ENCODE peak calls at places on chromosomes 7 and 10, in seven cellular contexts. X, S, H, N, J, R and O are unnamed samples.

GRCh38 chr10:36675458-36675880 is 449.9 kb upstream of the ANKRD30A start:
- DNase-seq in J (no peak), R (no peak), S (no peak), H (no peak), N (no peak), X (peak; percentile 86), O (no peak)

GRCh38 chr7:32030904-32031692 is 39.1 kb downstream of the PDE1C start:
- DNase-seq in S (no peak), R (no peak), N (no peak), J (no peak), H (no peak), X (no peak), O (no peak)

GRCh38 chr7:129898007-129898406 is 54.8 kb downstream of the UBE2H start:
- DNase-seq in S (no peak), N (no peak), J (no peak), X (no peak), R (no peak), H (no peak), O (no peak)

GRCh38 chr7:130371059-130371458 is 9.2 kb upstream of the CPA1 start:
- DNase-seq in N (no peak), J (no peak), R (no peak), H (peak; percentile 35), X (no peak), S (no peak), O (no peak)

GRCh38 chr7:125490167-125490566 is 560.5 kb upstream of the POT1 start:
- DNase-seq in S (no peak), H (no peak), R (no peak), X (no peak), N (no peak), J (no peak), O (no peak)

GRCh38 chr10:97713828-97714400 is 384 bp downstream of the MARVELD1 start:
- DNase-seq in H (peak; percentile 31), J (peak; percentile 77), X (peak; percentile 49), R (no peak), S (peak; percentile 44), N (peak; percentile 75), O (peak; percentile 74)

GRCh38 chr10:102009801-102010425 is 46.1 kb downstream of the ARMH3 start:
- DNase-seq in S (peak; percentile 25), X (peak; percentile 89), H (peak; percentile 66), R (peak; percentile 81), N (peak; percentile 82), J (peak; percentile 83), O (peak; percentile 74)

GRCh38 chr7:55059006-55059405 is 40.2 kb downstream of the EGFR start:
- DNase-seq in N (no peak), H (no peak), R (no peak), S (no peak), X (no peak), J (no peak), O (no peak)

GRCh38 chr7:34612671-34613070 is 45.3 kb upstream of the NPSR1 start:
- DNase-seq in S (no peak), J (no peak), N (peak; percentile 69), X (peak; percentile 59), R (no peak), H (no peak), O (no peak)

GRCh38 chr7:148789228-148789627 is 90.5 kb downstream of the CUL1 start:
- DNase-seq in S (no peak), R (no peak), X (no peak), N (no peak), J (no peak), H (no peak), O (no peak)

GRCh38 chr10:28177944-28178637 is 124.8 kb downstream of the MPP7 start:
- DNase-seq in N (no peak), S (no peak), R (no peak), J (no peak), X (peak; percentile 60), H (no peak), O (no peak)

GRCh38 chr7:3439333-3440030 is 138.4 kb downstream of the SDK1 start:
- DNase-seq in R (peak; percentile 12), N (no peak), S (no peak), J (no peak), H (no peak), X (peak; percentile 93), O (no peak)

GRCh38 chr7:15558747-15559146 is 3.1 kb downstream of the AGMO start:
- DNase-seq in X (no peak), S (no peak), H (no peak), R (no peak), N (no peak), J (peak; percentile 15), O (peak; percentile 20)

GRCh38 chr10:97774811-97775294 is 3.1 kb upstream of the SFRP5 start:
- DNase-seq in J (peak; percentile 45), N (no peak), R (no peak), H (no peak), S (no peak), X (no peak), O (no peak)

GRCh38 chr10:34294137-34294536 is 521.0 kb downstream of the PARD3 start:
- DNase-seq in S (no peak), R (no peak), N (no peak), X (no peak), H (no peak), J (no peak), O (no peak)

GRCh38 chr7:87918740-87919139 is 15.3 kb upstream of the ADAM22 start:
- DNase-seq in S (no peak), R (no peak), H (no peak), X (no peak), J (no peak), N (no peak), O (no peak)

GRCh38 chr10:119370046-119370770 is 162.8 kb downstream of the GRK5 start:
- DNase-seq in X (no peak), N (no peak), R (peak; percentile 75), H (no peak), J (no peak), S (no peak), O (no peak)

GRCh38 chr10:21065621-21066248 is 168.6 kb upstream of the NEBL start:
- DNase-seq in H (no peak), J (no peak), N (no peak), X (no peak), R (no peak), S (no peak), O (peak; percentile 28)

GRCh38 chr10:65423043-65423442 is 1502.8 kb upstream of the LRRTM3 start:
- DNase-seq in N (no peak), R (no peak), J (no peak), H (no peak), X (no peak), S (no peak), O (no peak)

GRCh38 chr7:130062246-130062645 is 8.1 kb upstream of the KLHDC10 start:
- DNase-seq in J (no peak), X (no peak), S (no peak), H (no peak), N (no peak), R (no peak), O (no peak)

GRCh38 chr10:92342801-92343200 is 51.8 kb downstream of the MARCHF5 start:
- DNase-seq in S (no peak), R (no peak), N (no peak), X (no peak), J (no peak), H (no peak), O (no peak)

GRCh38 chr10:95237376-95238170 is 43.5 kb downstream of the ACSM6 start:
- DNase-seq in R (no peak), J (no peak), N (no peak), X (peak; percentile 64), S (no peak), H (no peak), O (no peak)

GRCh38 chr10:119680668-119681070 is 29.5 kb downstream of the BAG3 start:
- DNase-seq in H (no peak), R (no peak), S (no peak), N (peak; percentile 20), J (no peak), X (peak; percentile 76), O (no peak)

GRCh38 chr7:128937647-128938523 is at the start of gene IRF5:
- DNase-seq in N (peak; percentile 52), X (peak; percentile 43), H (peak; percentile 33), J (peak; percentile 82), S (peak; percentile 29), R (no peak), O (peak; percentile 70)

GRCh38 chr7:77434570-77434969 is 18.4 kb upstream of the GSAP start:
- DNase-seq in N (no peak), J (no peak), X (no peak), H (no peak), R (peak; percentile 24), S (no peak), O (no peak)

GRCh38 chr10:63054889-63055606 is 78.1 kb upstream of the NRBF2 start:
- DNase-seq in H (no peak), N (no peak), R (no peak), S (no peak), J (no peak), X (no peak), O (no peak)

GRCh38 chr10:100993986-100994708 is 5.5 kb upstream of the LZTS2 start:
- DNase-seq in R (no peak), X (peak; percentile 33), S (no peak), J (peak; percentile 70), H (no peak), N (peak; percentile 48), O (no peak)

GRCh38 chr7:100874577-100875355 is at the start of gene SRRT:
- DNase-seq in X (peak; percentile 94), H (peak; percentile 97), J (peak; percentile 99), R (peak; percentile 94), N (peak; percentile 100), S (peak; percentile 97), O (peak; percentile 98)

GRCh38 chr7:129095258-129095657 is 40.3 kb upstream of the TNPO3 start:
- DNase-seq in S (no peak), H (no peak), X (no peak), N (no peak), J (no peak), R (no peak), O (no peak)

GRCh38 chr10:88372881-88373592 is 210.1 kb downstream of the RNLS start:
- DNase-seq in N (no peak), H (no peak), S (no peak), R (no peak), X (no peak), J (no peak), O (no peak)